ENCODE peak calls at places on chromosomes 16 and 17, in six cellular contexts. D is CD4-positive, alpha-beta T cell; U is posterior cingulate gyrus; E is left cardiac atrium; V is CD8-positive, alpha-beta memory T cell; Y is cardiac septum. K is an unnamed sample.

GRCh38 chr17:10171057-10171456 is 27.3 kb downstream of the GAS7 start:
- DNase-seq in E (peak), D (no peak), Y (no peak), V (no peak), U (peak), K (no peak)

GRCh38 chr17:28724500-28725165 is 1.4 kb downstream of the TLCD1 start:
- DNase-seq in D (no peak), Y (no peak), V (no peak), U (no peak), E (no peak), K (no peak)

GRCh38 chr16:49491736-49492089 is 118.1 kb downstream of the C16orf78 start:
- DNase-seq in E (peak), Y (peak), D (no peak), U (peak), V (no peak), K (no peak)

GRCh38 chr17:78748730-78749317 is 33.2 kb downstream of the CYTH1 start:
- DNase-seq in U (no peak), D (peak), E (peak), V (peak), Y (peak), K (peak)

GRCh38 chr17:34499576-34499975 is 79.8 kb upstream of the TMEM132E start:
- DNase-seq in V (no peak), Y (peak), U (no peak), D (no peak), E (no peak), K (peak)

GRCh38 chr16:49498241-49499017 is 124.8 kb downstream of the C16orf78 start:
- DNase-seq in V (no peak), U (peak), D (no peak), Y (peak), E (no peak), K (no peak)

GRCh38 chr17:39706383-39706782 is 6.5 kb downstream of the ERBB2 start:
- DNase-seq in Y (no peak), V (no peak), D (no peak), U (no peak), E (no peak), K (no peak)

GRCh38 chr17:58531661-58532554 is 17.5 kb upstream of the MTMR4 start:
- DNase-seq in Y (peak), V (peak), E (peak), D (peak), U (peak), K (peak)

GRCh38 chr17:65085397-65085796 is 28.9 kb upstream of the GNA13 start:
- DNase-seq in U (no peak), Y (no peak), V (no peak), D (no peak), E (no peak), K (peak)

GRCh38 chr17:33228548-33228947 is 64.5 kb downstream of the ASIC2 start:
- DNase-seq in E (peak), D (no peak), V (no peak), Y (no peak), U (no peak), K (no peak)

GRCh38 chr17:74367206-74367605 is at the start of gene GPR142:
- DNase-seq in D (no peak), E (no peak), V (no peak), U (no peak), Y (no peak), K (no peak)

GRCh38 chr16:86585821-86586611 is 7.7 kb downstream of the FOXL1 start:
- DNase-seq in V (no peak), E (no peak), Y (no peak), D (no peak), U (no peak), K (no peak)

GRCh38 chr16:87486282-87486681 is 6.5 kb downstream of the ZCCHC14 start:
- DNase-seq in Y (no peak), U (no peak), E (no peak), D (no peak), V (no peak), K (no peak)

K was measured in amniotic epithelial cell.